ENCODE peak calls at places on chromosomes 13 and 19, in five cellular contexts. U, K, C, A and M are unnamed samples.

GRCh38 chr19:2969104-2969504 is 8.3 kb upstream of the TLE6 start:
- DNase-seq in K (no peak), A (no peak), U (no peak), C (no peak), M (no peak)

GRCh38 chr19:38281820-38282566 is 17.6 kb downstream of the SPINT2 start:
- DNase-seq in K (no peak), U (no peak), C (no peak), A (no peak), M (no peak)

GRCh38 chr13:54536112-54536511 is 1507.5 kb downstream of the OLFM4 start:
- DNase-seq in K (peak; percentile 2), C (no peak), U (peak; percentile 24), A (no peak), M (peak; percentile 53)

GRCh38 chr13:113625965-113626661 is 31.9 kb downstream of the ATP4B start:
- DNase-seq in U (no peak), K (no peak), A (no peak), C (no peak), M (no peak)

GRCh38 chr19:19578241-19578640 is 40.2 kb downstream of the CILP2 start:
- DNase-seq in K (no peak), U (no peak), C (no peak), A (no peak), M (no peak)

GRCh38 chr19:51687791-51688664 is 5.1 kb upstream of the SPACA6 start:
- DNase-seq in K (peak; percentile 62), U (peak; percentile 53), A (no peak), C (no peak), M (peak; percentile 80)

GRCh38 chr13:44238011-44238421 is 135.6 kb upstream of the SERP2 start:
- DNase-seq in A (no peak), C (no peak), K (no peak), U (no peak), M (no peak)

GRCh38 chr13:113836917-113837553 is 26.8 kb downstream of the GAS6 start:
- DNase-seq in A (no peak), C (no peak), K (peak; percentile 31), U (no peak), M (no peak)

GRCh38 chr13:108963846-108964600 is 334.6 kb downstream of the MYO16 start:
- DNase-seq in U (no peak), C (no peak), A (no peak), K (peak; percentile 4), M (no peak)

GRCh38 chr13:94236876-94237275 is 242.6 kb downstream of the DCT start:
- DNase-seq in K (no peak), U (no peak), A (no peak), C (no peak), M (no peak)

GRCh38 chr19:800360-801029 is 3.2 kb downstream of the PTBP1 start:
- DNase-seq in A (peak; percentile 25), U (no peak), K (peak; percentile 61), C (no peak), M (no peak)

GRCh38 chr13:93859666-93860065 is 619.8 kb downstream of the DCT start:
- DNase-seq in C (no peak), A (no peak), U (no peak), K (no peak), M (no peak)

GRCh38 chr13:23450340-23451046 is 17.0 kb upstream of the SACS start:
- DNase-seq in U (no peak), K (no peak), A (no peak), C (no peak), M (no peak)

GRCh38 chr13:32126298-32126697 is 94.7 kb downstream of the FRY start:
- DNase-seq in U (no peak), K (no peak), A (no peak), C (no peak), M (no peak)

GRCh38 chr19:56748443-56748842 is 76.9 kb upstream of the ZNF835 start:
- DNase-seq in A (no peak), K (peak; percentile 50), C (no peak), U (peak; percentile 61), M (peak; percentile 54)

GRCh38 chr19:18591735-18592385 is 3.3 kb downstream of the REX1BD start:
- DNase-seq in U (no peak), C (no peak), A (no peak), K (no peak), M (no peak)

GRCh38 chr19:18338471-18339001 is 1.9 kb upstream of the PGPEP1 start:
- DNase-seq in A (no peak), U (no peak), K (no peak), C (no peak), M (no peak)

GRCh38 chr19:5313307-5313706 is 27.3 kb downstream of the PTPRS start:
- DNase-seq in C (no peak), A (no peak), U (no peak), K (no peak), M (no peak)

GRCh38 chr19:18660051-18660910 is 23.2 kb upstream of the CRTC1 start:
- DNase-seq in K (no peak), U (no peak), C (no peak), A (no peak), M (peak; percentile 57)

GRCh38 chr19:48660854-48661731 is 11.7 kb downstream of the NTN5 start:
- DNase-seq in A (no peak), C (peak; percentile 55), U (peak; percentile 83), K (peak; percentile 79), M (peak; percentile 87)

GRCh38 chr13:23025848-23026608 is 154.8 kb upstream of the SGCG start:
- DNase-seq in K (no peak), C (no peak), U (no peak), A (no peak), M (no peak)

GRCh38 chr19:12555456-12555930 is 4.2 kb upstream of the ZNF564 start:
- DNase-seq in A (no peak), K (no peak), U (no peak), C (no peak), M (no peak)

GRCh38 chr19:2540646-2541454 is 64.9 kb downstream of the GADD45B start:
- DNase-seq in K (peak; percentile 96), U (no peak), A (peak; percentile 92), C (no peak), M (peak; percentile 89)

GRCh38 chr19:16791942-16792341 is 37.3 kb upstream of the SIN3B start:
- DNase-seq in A (no peak), C (no peak), U (no peak), K (no peak), M (no peak)

GRCh38 chr19:47417746-47418594 is 1.4 kb downstream of the MEIS3 start:
- DNase-seq in C (no peak), U (no peak), K (no peak), A (no peak), M (no peak)

GRCh38 chr13:70518081-70518480 is 409.8 kb upstream of the KLHL1 start:
- DNase-seq in K (no peak), C (no peak), A (no peak), U (no peak), M (no peak)

GRCh38 chr19:31257426-31258130 is 91.7 kb downstream of the TSHZ3 start:
- DNase-seq in K (no peak), U (no peak), A (no peak), C (no peak), M (no peak)

GRCh38 chr13:40681341-40682051 is 15.1 kb upstream of the FOXO1 start:
- DNase-seq in C (no peak), K (no peak), U (no peak), A (no peak), M (no peak)

GRCh38 chr19:41801682-41802317 is 5.4 kb downstream of the CEACAM3 start:
- DNase-seq in U (peak; percentile 1), K (peak; percentile 49), C (no peak), A (no peak), M (no peak)

GRCh38 chr13:26168276-26168814 is 53.8 kb downstream of the RNF6 start:
- DNase-seq in U (no peak), C (no peak), K (no peak), A (no peak), M (no peak)

GRCh38 chr13:57629391-57629804 is 2.1 kb upstream of the PCDH17 start:
- DNase-seq in C (no peak), A (no peak), U (no peak), K (no peak), M (no peak)

GRCh38 chr19:49097453-49098288 is 12.4 kb downstream of the SNRNP70 start:
- DNase-seq in K (peak; percentile 88), A (no peak), C (peak; percentile 59), U (peak; percentile 69), M (peak; percentile 78)

GRCh38 chr13:112814905-112815585 is 125.2 kb downstream of the ATP11A start:
- DNase-seq in U (no peak), A (no peak), K (peak; percentile 34), C (no peak), M (no peak)